ENCODE peak calls at places on chromosomes 12 and 14, in nine cellular contexts. D, G, Z, H, V, N, O, F and X are unnamed samples.

GRCh38 chr12:108642269-108642870 is 8.7 kb upstream of the SELPLG start:
- DNase-seq in O (no peak), G (no peak), F (no peak), N (no peak), H (no peak), Z (no peak), V (no peak), D (no peak), X (no peak)

GRCh38 chr14:68191567-68192321 is 372.2 kb downstream of the RAD51B start:
- DNase-seq in N (peak; percentile 48), Z (no peak), D (peak; percentile 67), G (no peak), V (peak; percentile 37), F (no peak), O (no peak), H (no peak), X (no peak)

GRCh38 chr12:95218852-95219171 is 1.2 kb downstream of the VEZT start:
- DNase-seq in Z (no peak), N (no peak), O (no peak), G (peak; percentile 36), H (no peak), V (no peak), D (no peak), F (no peak), X (no peak)

GRCh38 chr12:109879332-109880048 is 851 bp downstream of the GLTP start:
- DNase-seq in Z (no peak), D (no peak), N (no peak), V (no peak), F (no peak), H (no peak), O (no peak), G (no peak), X (no peak)

GRCh38 chr14:29028973-29029582 is 262.5 kb downstream of the FOXG1 start:
- DNase-seq in Z (no peak), V (peak; percentile 50), H (no peak), N (no peak), F (no peak), G (no peak), D (peak; percentile 73), O (no peak), X (no peak)

GRCh38 chr14:101122114-101122854 is 218.8 kb upstream of the RTL1 start:
- DNase-seq in H (no peak), D (no peak), O (no peak), G (no peak), N (no peak), V (no peak), Z (peak; percentile 49), F (peak; percentile 9), X (peak; percentile 52)

GRCh38 chr14:68076451-68076850 is 256.9 kb downstream of the RAD51B start:
- DNase-seq in V (peak; percentile 67), F (no peak), D (no peak), H (no peak), Z (no peak), O (no peak), N (no peak), G (no peak), X (no peak)

GRCh38 chr12:113461666-113462065 is 10.0 kb downstream of the LHX5 start:
- DNase-seq in F (no peak), H (no peak), Z (no peak), G (no peak), D (no peak), V (no peak), O (no peak), N (no peak), X (no peak)

DNA sequence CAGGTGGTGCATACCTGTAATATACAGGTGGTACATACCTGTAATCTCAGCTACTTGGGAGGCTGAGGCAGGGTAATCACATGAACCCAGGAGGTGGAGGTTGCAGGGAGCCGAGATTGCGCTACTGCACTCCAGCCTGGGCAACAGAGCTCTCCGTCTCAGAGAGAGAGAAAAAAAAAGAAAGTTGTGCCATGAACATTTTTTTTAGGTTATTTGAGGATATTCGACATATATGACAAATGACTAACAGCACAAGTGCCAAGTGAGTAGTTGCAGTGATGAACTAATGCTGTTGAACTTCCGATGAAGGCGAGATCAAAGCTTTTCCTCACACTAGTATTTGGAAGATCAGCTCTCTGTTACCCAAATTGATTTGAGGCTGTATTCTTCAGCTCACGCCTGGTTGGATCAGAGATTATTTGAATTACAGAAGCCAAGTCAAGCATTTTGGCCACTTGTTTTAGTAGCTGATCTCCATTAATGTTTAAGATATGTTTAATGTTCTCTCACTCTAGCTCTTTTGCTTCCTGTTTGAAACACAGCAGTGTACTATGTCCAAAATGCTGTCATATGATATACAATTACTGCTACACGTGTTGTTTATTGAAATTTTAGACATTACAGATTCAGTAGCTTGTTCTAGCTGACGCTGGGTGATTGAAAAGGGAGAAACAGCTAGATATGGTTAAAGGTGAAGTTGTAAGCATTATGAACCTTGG is 43.4 kb downstream of the WDR20 start:
- DNase-seq in H (no peak), D (no peak), O (no peak), V (no peak), F (no peak), N (no peak), G (no peak), Z (no peak), X (no peak)
- H3K4me1 ChIP-seq in H (peaks cover 12% of the 10 kb centered on the region), D (peaks cover 25% of the 10 kb centered on the region), O (peaks cover 9% of the 10 kb centered on the region), V (peaks cover 9% of the 10 kb centered on the region), F (peaks cover 6% of the 10 kb centered on the region), N (peaks cover 73% of the 10 kb centered on the region), G (no peaks in the 10 kb centered on the region), Z (peaks cover 83% of the 10 kb centered on the region), X (no peaks in the 10 kb centered on the region)

GRCh38 chr12:54005853-54006699 is 2.7 kb upstream of the HOXC8 start:
- DNase-seq in G (peak; percentile 76), D (peak; percentile 93), Z (peak; percentile 95), N (peak; percentile 83), V (peak; percentile 62), F (peak; percentile 91), H (peak; percentile 93), O (peak; percentile 83), X (peak; percentile 94)

GRCh38 chr12:54004063-54004840 is 4.3 kb downstream of the HOXC9 start:
- DNase-seq in O (no peak), Z (peak; percentile 46), V (no peak), G (no peak), H (no peak), N (no peak), D (no peak), F (no peak), X (no peak)

GRCh38 chr12:54003625-54004024 is 3.7 kb downstream of the HOXC9 start:
- DNase-seq in F (no peak), N (no peak), H (no peak), O (no peak), D (no peak), G (no peak), Z (no peak), V (no peak), X (no peak)

GRCh38 chr12:54005531-54005852 is 3.3 kb upstream of the HOXC8 start:
- DNase-seq in G (no peak), Z (peak; percentile 64), N (no peak), O (no peak), F (no peak), H (no peak), V (no peak), D (no peak), X (no peak)

GRCh38 chr12:54004841-54005530 is 3.8 kb upstream of the HOXC8 start:
- DNase-seq in N (no peak), H (no peak), F (no peak), G (no peak), D (no peak), V (no peak), O (no peak), Z (peak; percentile 78), X (no peak)
- H3K27ac ChIP-seq in N (peak overlapping the region; percentile 94), H (no peak overlapping the region), F (peak overlapping the region; percentile 93), G (no peak overlapping the region), D (no peak overlapping the region), V (no peak overlapping the region), O (no peak overlapping the region), Z (peak overlapping the region; percentile 95), X (no peak overlapping the region)

GRCh38 chr14:81323621-81324400 is 76.3 kb downstream of the STON2 start:
- DNase-seq in G (no peak), D (peak; percentile 81), O (no peak), H (no peak), N (no peak), Z (no peak), F (no peak), V (no peak), X (no peak)
- TF ChIP-seq CTCF in G (no peak), D (no peak), O (no peak), H (no peak), N (no peak), Z (no peak), F (no peak), V (no peak), X (no peak)

DNA sequence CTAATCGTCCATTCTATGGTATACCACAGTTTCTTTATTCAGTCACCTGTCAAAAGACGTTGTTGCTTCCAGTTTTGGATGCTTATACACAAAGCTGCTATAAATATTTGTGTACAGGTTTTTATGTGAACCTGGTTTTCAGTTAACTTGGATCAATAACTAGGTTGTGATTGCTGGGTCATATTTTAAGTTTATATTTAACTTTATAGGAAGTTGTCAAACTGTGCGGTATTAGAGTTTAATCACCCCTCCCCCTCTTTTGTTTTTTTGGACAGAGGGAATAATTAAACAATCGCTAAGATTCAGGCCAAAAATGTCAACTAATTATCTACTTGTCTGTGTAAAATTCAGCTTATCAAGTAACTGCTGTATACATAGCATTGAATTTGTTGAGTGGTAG is 34.3 kb downstream of the SCN8A start:
- DNase-seq in O (no peak), N (no peak), G (no peak), F (no peak), H (no peak), D (no peak), V (no peak), Z (no peak), X (no peak)
- H3K4me1 ChIP-seq in O (no peaks in the 10 kb centered on the region), N (no peaks in the 10 kb centered on the region), G (no peaks in the 10 kb centered on the region), F (no peaks in the 10 kb centered on the region), H (no peaks in the 10 kb centered on the region), D (no peaks in the 10 kb centered on the region), V (peaks cover 14% of the 10 kb centered on the region), Z (no peaks in the 10 kb centered on the region), X (no peaks in the 10 kb centered on the region)